ENCODE peak calls at places on chromosomes 11 and 22, in four cellular contexts. Z is H9, G is K562, S is GM12878. E is an unnamed sample.

GRCh38 chr11:47163898-47164297 is 12.8 kb downstream of the ARFGAP2 start:
- DNase-seq in S (no peak), Z (no peak), G (no peak), E (no peak)

GRCh38 chr11:110857885-110858555 is 145.8 kb upstream of the ARHGAP20 start:
- DNase-seq in Z (no peak), G (no peak), S (no peak), E (no peak)

GRCh38 chr11:113082501-113082900 is 121.3 kb downstream of the NCAM1 start:
- DNase-seq in S (no peak), Z (no peak), G (no peak), E (no peak)

GRCh38 chr22:29311468-29312217 is 3.9 kb downstream of the RASL10A start:
- DNase-seq in G (no peak), S (no peak), Z (no peak), E (no peak)

GRCh38 chr11:62324738-62325556 is 12.3 kb upstream of the ASRGL1 start:
- DNase-seq in Z (peak; percentile 89), S (no peak), G (peak; percentile 85), E (no peak)

GRCh38 chr11:125166903-125167291 is 2.3 kb downstream of the PKNOX2 start:
- DNase-seq in Z (no peak), G (no peak), S (no peak), E (no peak)

GRCh38 chr22:31911565-31912401 is 32.6 kb upstream of the YWHAH start:
- DNase-seq in G (peak; percentile 42), S (no peak), Z (no peak), E (no peak)

GRCh38 chr11:65492637-65493366 is 6.0 kb upstream of the MALAT1 start:
- DNase-seq in S (peak; percentile 68), G (peak; percentile 88), Z (no peak), E (no peak)

GRCh38 chr11:8086571-8086970 is 5.6 kb downstream of the TUB start:
- DNase-seq in Z (no peak), G (no peak), S (no peak), E (no peak)

GRCh38 chr11:32435511-32435946 is at the start of gene WT1:
- DNase-seq in G (peak; percentile 90), S (no peak), Z (peak; percentile 82), E (peak; percentile 32)

GRCh38 chr22:39592104-39593060 is 21.8 kb downstream of the CACNA1I start:
- DNase-seq in Z (no peak), G (no peak), S (no peak), E (peak; percentile 76)

GRCh38 chr22:22703715-22704114 is 59.3 kb downstream of the GGTLC2 start:
- DNase-seq in Z (no peak), G (no peak), S (no peak), E (no peak)

GRCh38 chr11:32829680-32830412 is at the start of gene PRRG4:
- DNase-seq in Z (peak; percentile 63), S (no peak), G (no peak), E (no peak)

GRCh38 chr11:45371251-45371749 is 85.2 kb upstream of the SYT13 start:
- DNase-seq in G (peak; percentile 68), Z (peak; percentile 95), S (no peak), E (no peak)

GRCh38 chr11:65321076-65321475 is 6.4 kb downstream of the CDC42EP2 start:
- DNase-seq in Z (no peak), G (no peak), S (no peak), E (no peak)

GRCh38 chr11:128726464-128727139 is 32.7 kb downstream of the FLI1 start:
- DNase-seq in S (no peak), Z (no peak), G (no peak), E (no peak)

GRCh38 chr11:70736937-70737640 is 338.8 kb downstream of the CTTN start:
- DNase-seq in Z (no peak), S (no peak), G (no peak), E (no peak)

GRCh38 chr22:37493979-37494378 is 7.8 kb upstream of the MFNG start:
- DNase-seq in S (no peak), Z (no peak), G (no peak), E (no peak)

GRCh38 chr22:50601669-50602337 is 1.2 kb downstream of the MAPK8IP2 start:
- DNase-seq in Z (no peak), G (no peak), S (no peak), E (no peak)
- H3K27me3 ChIP-seq in Z (peaks cover 4% of the 10 kb centered on the region), G (peaks cover 58% of the 10 kb centered on the region), S (peaks cover 6% of the 10 kb centered on the region), E (peaks cover 68% of the 10 kb centered on the region)

GRCh38 chr22:35546886-35547285 is 6.3 kb downstream of the RASD2 start:
- DNase-seq in Z (no peak), G (no peak), S (no peak), E (no peak)

GRCh38 chr22:35549338-35549737 is 8.7 kb downstream of the RASD2 start:
- DNase-seq in Z (no peak), S (no peak), G (no peak), E (no peak)

GRCh38 chr22:35544810-35545209 is 4.2 kb downstream of the RASD2 start:
- DNase-seq in Z (no peak), G (no peak), S (no peak), E (no peak)

GRCh38 chr22:35548762-35549106 is 8.1 kb downstream of the RASD2 start:
- DNase-seq in G (no peak), S (no peak), Z (no peak), E (no peak)

DNA sequence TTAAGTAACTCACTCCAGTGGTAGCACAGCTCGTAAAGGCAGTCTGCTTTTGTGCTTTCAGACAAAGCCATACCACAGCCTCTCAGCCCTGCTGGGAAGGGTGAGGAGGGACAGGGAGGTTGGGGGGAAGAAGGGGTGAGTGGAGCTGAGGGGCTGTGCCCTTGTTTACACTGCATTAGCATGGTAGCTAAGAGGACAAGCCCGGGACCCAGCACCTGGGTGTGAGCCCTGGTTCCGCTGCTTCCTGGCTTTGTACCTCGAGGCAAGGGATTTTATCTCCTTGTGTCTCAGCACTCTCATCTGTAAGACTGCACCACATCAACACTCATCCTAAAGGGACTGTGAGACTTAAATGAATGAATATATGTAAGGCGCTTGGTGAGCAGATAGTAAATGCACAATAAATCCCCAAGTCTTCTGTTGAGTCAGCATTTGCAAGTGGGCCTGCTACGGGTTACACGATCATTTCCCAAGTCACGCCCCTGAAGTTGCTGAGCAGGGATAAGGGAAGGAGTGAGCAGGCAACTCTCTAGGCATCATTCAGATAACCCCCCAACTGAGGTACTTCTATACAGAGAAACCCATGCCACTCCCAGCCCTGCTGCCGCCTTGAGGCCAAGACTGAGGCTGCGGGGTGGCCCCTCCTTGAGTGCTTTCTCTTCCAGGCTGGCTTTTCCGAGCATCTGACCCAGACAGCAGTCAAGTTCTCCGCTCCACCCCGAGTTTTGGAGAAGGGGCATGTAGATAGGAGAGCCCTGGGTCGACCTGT is 7.5 kb downstream of the RASD2 start:
- DNase-seq in Z (peak; percentile 80), G (peak; percentile 20), S (no peak), E (no peak)
- TF ChIP-seq CTCF in Z (peak; percentile 67), G (peak; percentile 28), S (no peak), E (no peak)

GRCh38 chr11:118168316-118168715 is 8.1 kb downstream of the SCN2B start:
- DNase-seq in G (no peak), S (no peak), Z (no peak), E (no peak)
- H3K27me3 ChIP-seq in G (peaks cover 83% of the 10 kb centered on the region), S (peaks cover 3% of the 10 kb centered on the region), Z (peaks cover 22% of the 10 kb centered on the region), E (peaks cover 31% of the 10 kb centered on the region)

GRCh38 chr22:27925331-27925730 is 6.3 kb upstream of the PITPNB start:
- DNase-seq in S (no peak), G (no peak), Z (no peak), E (no peak)

GRCh38 chr22:27918351-27919221 is 470 bp downstream of the PITPNB start:
- DNase-seq in G (peak; percentile 66), S (no peak), Z (peak; percentile 65), E (no peak)

GRCh38 chr22:27919222-27919942 is at the start of gene PITPNB:
- DNase-seq in S (peak; percentile 90), Z (peak; percentile 98), G (peak; percentile 96), E (peak; percentile 80)

DNA sequence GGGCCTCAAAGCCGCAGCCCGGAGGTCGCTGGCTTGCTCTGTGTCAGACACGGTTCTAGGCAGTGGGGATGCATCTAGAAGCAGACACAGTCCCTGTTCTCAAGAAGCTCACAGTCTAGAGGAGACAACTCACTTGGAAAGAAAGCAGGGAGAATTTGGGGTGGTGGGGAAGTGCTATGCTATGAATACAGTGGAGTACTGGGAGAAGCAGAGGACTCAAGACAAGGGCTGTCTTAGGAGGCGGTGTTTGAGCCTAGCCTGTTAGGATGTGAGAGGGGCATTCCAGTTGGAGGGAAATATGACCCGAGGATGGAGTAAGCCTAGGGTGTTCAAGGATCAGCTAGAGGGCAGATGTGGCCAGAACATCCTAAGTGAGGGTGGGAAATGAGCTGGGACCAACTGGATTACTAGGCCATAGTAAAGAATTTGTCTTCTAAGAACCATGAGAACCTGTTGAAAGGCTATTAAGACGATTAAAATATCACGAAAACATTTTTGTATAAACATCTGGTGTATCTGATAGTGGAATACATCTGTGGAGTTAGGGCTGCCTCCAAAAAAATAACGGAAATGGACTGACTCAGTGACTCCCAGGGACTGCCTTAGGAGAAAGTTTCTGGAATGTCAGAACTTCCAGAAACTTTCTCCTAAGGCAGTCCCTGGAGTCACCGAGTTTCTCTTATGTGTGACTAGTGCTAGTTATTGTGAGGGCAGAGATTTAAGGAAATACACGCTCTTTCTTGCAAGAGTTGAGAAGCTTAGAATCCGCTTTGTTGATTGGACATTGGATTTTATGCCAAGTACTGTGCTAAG is 1.1 kb upstream of the PITPNB start:
- DNase-seq in S (no peak), Z (peak; percentile 60), G (peak; percentile 37), E (no peak)
- TF ChIP-seq CTCF in S (no peak), Z (peak; percentile 20), G (peak; percentile 14), E (no peak)

DNA sequence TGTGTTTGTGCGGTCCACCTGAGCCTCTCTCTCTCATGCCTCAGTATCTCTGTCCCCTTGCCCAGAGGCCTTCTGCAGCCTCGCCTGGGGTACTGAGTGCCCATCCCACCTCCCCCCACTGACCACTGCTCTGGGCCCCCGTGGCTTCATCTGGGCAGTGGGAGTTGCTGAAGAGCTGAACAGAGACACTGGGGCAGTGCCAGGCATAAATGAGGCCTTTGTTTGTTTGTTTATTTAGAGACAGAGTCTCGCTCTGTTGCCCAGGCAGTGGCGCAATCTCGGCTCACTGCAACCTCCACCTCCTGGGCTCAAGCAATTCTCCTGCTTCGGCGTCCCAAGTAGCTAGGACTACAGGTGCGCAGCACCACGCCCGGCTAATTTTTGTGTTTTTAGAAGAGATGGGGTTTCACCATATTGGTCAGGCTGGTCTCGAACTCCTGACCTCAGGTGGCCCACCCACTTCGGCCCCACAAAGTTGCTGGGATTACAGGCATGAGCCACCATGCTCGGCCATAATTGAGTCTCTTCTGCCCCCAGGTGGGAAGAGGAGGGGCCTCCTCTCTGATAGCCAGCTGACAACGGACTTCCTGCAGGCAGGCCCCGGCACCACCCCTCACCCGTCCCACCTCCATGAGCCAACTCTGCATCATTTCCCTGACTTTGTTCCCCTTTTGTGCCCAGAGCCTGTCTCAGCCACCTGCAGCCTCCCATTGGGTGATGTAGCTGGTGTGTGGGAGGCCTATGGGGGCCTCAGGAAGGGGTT is 9.3 kb downstream of the CRYBB3 start:
- DNase-seq in G (no peak), S (no peak), Z (peak; percentile 50), E (no peak)
- H3K27me3 ChIP-seq in G (no peaks in the 10 kb centered on the region), S (no peaks in the 10 kb centered on the region), Z (no peaks in the 10 kb centered on the region), E (no peaks in the 10 kb centered on the region)

E was measured in kidney epithelial cell.